ENCODE peak calls at places on chromosome 1, in five cellular contexts. Q is HuH-7.5; H is GM06990; K is activated effector memory CD4-positive, alpha-beta T cell treated with Interleukin-2 at 50 U/mL for 16 hours; E is astrocyte of the cerebellum. W is an unnamed sample.

GRCh38 chr1:27940297-27940696 is 5.5 kb downstream of the SMPDL3B start:
- DNase-seq in Q (no peak), H (peak), K (peak), E (no peak), W (no peak)

GRCh38 chr1:155261888-155262673 is at the start of gene SCAMP3:
- DNase-seq in Q (peak), H (peak), K (peak), E (peak), W (peak)

GRCh38 chr1:231272880-231273279 is 31.9 kb downstream of the GNPAT start:
- DNase-seq in Q (no peak), H (no peak), K (no peak), E (no peak), W (peak)

GRCh38 chr1:224205438-224205840 is 22.4 kb downstream of the DEGS1 start:
- DNase-seq in Q (no peak), H (no peak), K (no peak), E (no peak), W (no peak)

GRCh38 chr1:235648407-235648907 is 1.1 kb downstream of the GNG4 start:
- DNase-seq in Q (no peak), H (no peak), K (no peak), E (no peak), W (no peak)

GRCh38 chr1:208977012-208977411 is 606.5 kb upstream of the CAMK1G start:
- DNase-seq in Q (no peak), H (no peak), K (no peak), E (no peak), W (no peak)

GRCh38 chr1:24022611-24023359 is 42.7 kb upstream of the SRSF10 start:
- DNase-seq in Q (no peak), H (no peak), K (no peak), E (peak), W (no peak)

GRCh38 chr1:167860231-167860923 is 53.6 kb downstream of the ADCY10 start:
- DNase-seq in Q (no peak), H (no peak), K (no peak), E (no peak), W (no peak)

GRCh38 chr1:7405844-7406500 is 365.1 kb upstream of the VAMP3 start:
- DNase-seq in Q (no peak), H (no peak), K (no peak), E (no peak), W (peak)

GRCh38 chr1:108559215-108560142 is at the start of gene EEIG2:
- DNase-seq in Q (peak), H (peak), K (peak), E (peak), W (peak)

GRCh38 chr1:191671236-191671635 is 487.0 kb upstream of the RGS18 start:
- DNase-seq in Q (no peak), H (no peak), K (no peak), E (no peak), W (no peak)

GRCh38 chr1:25217598-25218232 is 14.6 kb downstream of the SYF2 start:
- DNase-seq in Q (no peak), H (no peak), K (no peak), E (no peak), W (no peak)

GRCh38 chr1:109890115-109890953 is 20.3 kb upstream of the CSF1 start:
- DNase-seq in Q (no peak), H (no peak), K (no peak), E (no peak), W (no peak)

GRCh38 chr1:153357076-153357852 is 390 bp upstream of the S100A9 start:
- DNase-seq in Q (no peak), H (no peak), K (no peak), E (no peak), W (peak)

GRCh38 chr1:175600721-175601440 is 142.5 kb downstream of the TNR start:
- DNase-seq in Q (no peak), H (peak), K (no peak), E (no peak), W (no peak)

GRCh38 chr1:55741516-55741915 is 526.4 kb upstream of the USP24 start:
- DNase-seq in Q (no peak), H (no peak), K (no peak), E (no peak), W (no peak)

GRCh38 chr1:201119206-201119814 is 7.1 kb upstream of the CACNA1S start:
- DNase-seq in Q (peak), H (no peak), K (peak), E (no peak), W (no peak)

GRCh38 chr1:153649867-153650235 is 8.7 kb upstream of the SNAPIN start:
- DNase-seq in Q (no peak), H (no peak), K (no peak), E (no peak), W (no peak)

GRCh38 chr1:32351859-32352745 is 10.2 kb downstream of the FAM229A start:
- DNase-seq in Q (no peak), H (no peak), K (no peak), E (no peak), W (no peak)

GRCh38 chr1:43512133-43512532 is 18.6 kb upstream of the PTPRF start:
- DNase-seq in Q (no peak), H (no peak), K (no peak), E (no peak), W (no peak)

GRCh38 chr1:212077028-212077427 is 41.5 kb downstream of the DTL start:
- DNase-seq in Q (no peak), H (no peak), K (no peak), E (no peak), W (no peak)

GRCh38 chr1:58727363-58727762 is 27.5 kb upstream of the MYSM1 start:
- DNase-seq in Q (no peak), H (no peak), K (no peak), E (peak), W (no peak)

GRCh38 chr1:216750031-216750627 is 26.9 kb upstream of the ESRRG start:
- DNase-seq in Q (peak), H (no peak), K (no peak), E (peak), W (no peak)

GRCh38 chr1:208652300-208653160 is 408.3 kb upstream of the PLXNA2 start:
- DNase-seq in Q (peak), H (no peak), K (no peak), E (peak), W (no peak)

GRCh38 chr1:18668750-18669404 is 38.2 kb downstream of the PAX7 start:
- DNase-seq in Q (no peak), H (no peak), K (no peak), E (no peak), W (no peak)

GRCh38 chr1:2459757-2460156 is 16.3 kb upstream of the PLCH2 start:
- DNase-seq in Q (no peak), H (no peak), K (no peak), E (peak), W (no peak)

GRCh38 chr1:221856188-221857093 is 114.6 kb upstream of the DUSP10 start:
- DNase-seq in Q (no peak), H (no peak), K (no peak), E (no peak), W (no peak)

GRCh38 chr1:201562257-201562656 is 23.3 kb downstream of the NAV1 start:
- DNase-seq in Q (no peak), H (no peak), K (no peak), E (no peak), W (no peak)

GRCh38 chr1:203127672-203128611 is at the start of gene ADORA1:
- DNase-seq in Q (peak), H (no peak), K (no peak), E (peak), W (peak)

GRCh38 chr1:228344631-228345072 is 62.0 kb downstream of the TRIM11 start:
- DNase-seq in Q (no peak), H (peak), K (no peak), E (no peak), W (no peak)

GRCh38 chr1:208528577-208529240 is 284.5 kb upstream of the PLXNA2 start:
- DNase-seq in Q (no peak), H (no peak), K (no peak), E (no peak), W (no peak)

GRCh38 chr1:111422546-111423391 is 4.8 kb downstream of the OVGP1 start:
- DNase-seq in Q (peak), H (no peak), K (no peak), E (no peak), W (peak)

GRCh38 chr1:40379785-40380452 is 6.4 kb downstream of the SMAP2 start:
- DNase-seq in Q (no peak), H (no peak), K (no peak), E (peak), W (no peak)

GRCh38 chr1:167491586-167492408 is 26.5 kb downstream of the CD247 start:
- DNase-seq in Q (no peak), H (no peak), K (no peak), E (no peak), W (no peak)

GRCh38 chr1:168799918-168800605 is 71.1 kb upstream of the DPT start:
- DNase-seq in Q (no peak), H (no peak), K (no peak), E (no peak), W (no peak)

GRCh38 chr1:170871868-170872267 is 63.5 kb upstream of the MROH9 start:
- DNase-seq in Q (no peak), H (no peak), K (no peak), E (no peak), W (no peak)

GRCh38 chr1:13808729-13809131 is 108.7 kb downstream of the PRDM2 start:
- DNase-seq in Q (no peak), H (no peak), K (no peak), E (no peak), W (peak)

GRCh38 chr1:16231331-16232315 is 5.4 kb downstream of the CPLANE2 start:
- DNase-seq in Q (no peak), H (no peak), K (no peak), E (no peak), W (peak)

GRCh38 chr1:227759345-227760300 is 24.4 kb downstream of the SNAP47 start:
- DNase-seq in Q (no peak), H (no peak), K (no peak), E (peak), W (no peak)